ENCODE peak calls at places on chromosomes 13 and 19, in eight cellular contexts. Y, Q, E, C, R, N, O and U are unnamed samples.

GRCh38 chr19:38944981-38945506 is 14.3 kb downstream of the MRPS12 start:
- DNase-seq in Y (no peak), Q (no peak), E (no peak), C (no peak), R (no peak), N (no peak), O (no peak), U (no peak)

GRCh38 chr19:58386166-58386575 is 898 bp upstream of the RPS5 start:
- DNase-seq in Y (no peak), Q (no peak), E (no peak), C (no peak), R (no peak), N (no peak), O (no peak), U (no peak)

GRCh38 chr13:76049397-76049746 is 413.2 kb downstream of the LMO7 start:
- DNase-seq in Y (no peak), Q (no peak), E (no peak), C (no peak), R (no peak), N (no peak), O (no peak), U (no peak)

GRCh38 chr19:458091-459042 is 2.5 kb downstream of the SHC2 start:
- DNase-seq in Y (no peak), Q (no peak), E (no peak), C (no peak), R (peak; percentile 34), N (no peak), O (no peak), U (no peak)

GRCh38 chr13:66624302-66624701 is 605.8 kb downstream of the PCDH9 start:
- DNase-seq in Y (no peak), Q (no peak), E (no peak), C (no peak), R (no peak), N (no peak), O (no peak), U (no peak)

GRCh38 chr13:102097708-102098107 is 304.1 kb downstream of the FGF14 start:
- DNase-seq in Y (no peak), Q (no peak), E (no peak), C (no peak), R (no peak), N (no peak), O (no peak), U (no peak)

GRCh38 chr19:4456566-4456842 is 1.1 kb downstream of the UBXN6 start:
- DNase-seq in Y (no peak), Q (peak; percentile 80), E (peak; percentile 63), C (peak; percentile 55), R (no peak), N (peak; percentile 63), O (no peak), U (no peak)

GRCh38 chr13:36431204-36432105 is 840 bp upstream of the CCNA1 start:
- DNase-seq in Y (no peak), Q (no peak), E (no peak), C (peak; percentile 27), R (no peak), N (no peak), O (no peak), U (no peak)

GRCh38 chr13:31121327-31122140 is 40.2 kb downstream of the HSPH1 start:
- DNase-seq in Y (no peak), Q (no peak), E (no peak), C (no peak), R (no peak), N (peak; percentile 13), O (no peak), U (no peak)

GRCh38 chr13:21230516-21230915 is 54.1 kb downstream of the MRPL57 start:
- DNase-seq in Y (no peak), Q (no peak), E (no peak), C (no peak), R (no peak), N (no peak), O (no peak), U (no peak)

GRCh38 chr13:61954092-61954491 is 538.4 kb upstream of the PCDH20 start:
- DNase-seq in Y (no peak), Q (no peak), E (no peak), C (no peak), R (no peak), N (peak; percentile 60), O (no peak), U (no peak)

GRCh38 chr13:109214393-109214792 is 572.0 kb downstream of the IRS2 start:
- DNase-seq in Y (no peak), Q (no peak), E (no peak), C (no peak), R (no peak), N (no peak), O (no peak), U (no peak)

GRCh38 chr13:43984292-43984691 is 104.6 kb downstream of the LACC1 start:
- DNase-seq in Y (no peak), Q (no peak), E (no peak), C (no peak), R (no peak), N (no peak), O (no peak), U (no peak)

GRCh38 chr19:38735257-38735686 is 9.0 kb downstream of the CAPN12 start:
- DNase-seq in Y (no peak), Q (peak; percentile 66), E (no peak), C (no peak), R (no peak), N (no peak), O (peak; percentile 51), U (no peak)

GRCh38 chr19:51108066-51108804 is at the start of gene CTU1:
- DNase-seq in Y (peak; percentile 92), Q (peak; percentile 99), E (peak; percentile 100), C (peak; percentile 99), R (peak; percentile 99), N (peak; percentile 99), O (peak; percentile 98), U (peak; percentile 99)
- TF ChIP-seq POLR2A in Y (no peak), Q (peak; percentile 38), E (peak; percentile 14), C (no peak), R (peak; percentile 61), N (peak; percentile 89), O (peak; percentile 39), U (peak; percentile 63)

GRCh38 chr19:49152218-49152550 is 3.0 kb downstream of the HRC start:
- DNase-seq in Y (no peak), Q (no peak), E (no peak), C (no peak), R (no peak), N (no peak), O (no peak), U (no peak)
- H3K27me3 ChIP-seq in Y (no peaks in the 10 kb centered on the region), Q (no peaks in the 10 kb centered on the region), E (no peaks in the 10 kb centered on the region), C (no peaks in the 10 kb centered on the region), R (no peaks in the 10 kb centered on the region), N (peaks cover 4% of the 10 kb centered on the region), O (no peaks in the 10 kb centered on the region), U (no peaks in the 10 kb centered on the region)

DNA sequence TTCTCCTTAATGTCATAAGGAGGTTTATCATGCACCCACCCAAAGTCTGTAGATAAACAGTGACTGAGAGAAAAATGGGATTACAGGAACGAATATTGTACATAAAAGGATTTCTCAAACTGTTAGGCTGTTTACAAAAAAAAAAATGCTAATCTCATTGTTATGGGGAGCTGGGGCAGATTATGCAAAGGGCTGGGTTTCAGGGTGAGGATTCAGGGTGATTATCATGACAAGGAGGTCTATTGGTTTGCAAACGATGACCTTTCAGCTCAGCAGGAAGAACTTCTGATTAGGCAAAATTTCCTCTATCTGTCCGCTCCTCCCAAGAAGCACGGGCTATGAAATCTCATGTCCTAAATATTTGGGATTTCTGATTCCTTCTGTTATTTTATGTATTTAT is 41.4 kb downstream of the NLRP12 start:
- DNase-seq in Y (no peak), Q (no peak), E (no peak), C (no peak), R (no peak), N (no peak), O (no peak), U (no peak)
- H3K27ac ChIP-seq in Y (no peak overlapping the region), Q (no peak overlapping the region), E (no peak overlapping the region), C (no peak overlapping the region), R (no peak overlapping the region), N (no peak overlapping the region), O (no peak overlapping the region), U (no peak overlapping the region)

GRCh38 chr19:6739884-6740588 is 556 bp downstream of the TRIP10 start:
- DNase-seq in Y (no peak), Q (no peak), E (no peak), C (peak; percentile 51), R (peak; percentile 63), N (peak; percentile 38), O (peak; percentile 34), U (peak; percentile 92)

GRCh38 chr19:6737873-6738725 is 719 bp upstream of the GPR108 start:
- DNase-seq in Y (peak; percentile 96), Q (peak; percentile 100), E (peak; percentile 99), C (peak; percentile 96), R (peak; percentile 83), N (peak; percentile 77), O (peak; percentile 97), U (peak; percentile 92)

GRCh38 chr19:6737284-6737872 is at the start of gene GPR108:
- DNase-seq in Y (peak; percentile 99), Q (peak; percentile 100), E (peak; percentile 100), C (peak; percentile 99), R (peak; percentile 100), N (peak; percentile 100), O (peak; percentile 99), U (peak; percentile 100)

GRCh38 chr19:6739390-6739883 is at the start of gene TRIP10:
- DNase-seq in Y (peak; percentile 85), Q (peak; percentile 94), E (peak; percentile 93), C (peak; percentile 90), R (peak; percentile 87), N (peak; percentile 66), O (peak; percentile 87), U (peak; percentile 74)

DNA sequence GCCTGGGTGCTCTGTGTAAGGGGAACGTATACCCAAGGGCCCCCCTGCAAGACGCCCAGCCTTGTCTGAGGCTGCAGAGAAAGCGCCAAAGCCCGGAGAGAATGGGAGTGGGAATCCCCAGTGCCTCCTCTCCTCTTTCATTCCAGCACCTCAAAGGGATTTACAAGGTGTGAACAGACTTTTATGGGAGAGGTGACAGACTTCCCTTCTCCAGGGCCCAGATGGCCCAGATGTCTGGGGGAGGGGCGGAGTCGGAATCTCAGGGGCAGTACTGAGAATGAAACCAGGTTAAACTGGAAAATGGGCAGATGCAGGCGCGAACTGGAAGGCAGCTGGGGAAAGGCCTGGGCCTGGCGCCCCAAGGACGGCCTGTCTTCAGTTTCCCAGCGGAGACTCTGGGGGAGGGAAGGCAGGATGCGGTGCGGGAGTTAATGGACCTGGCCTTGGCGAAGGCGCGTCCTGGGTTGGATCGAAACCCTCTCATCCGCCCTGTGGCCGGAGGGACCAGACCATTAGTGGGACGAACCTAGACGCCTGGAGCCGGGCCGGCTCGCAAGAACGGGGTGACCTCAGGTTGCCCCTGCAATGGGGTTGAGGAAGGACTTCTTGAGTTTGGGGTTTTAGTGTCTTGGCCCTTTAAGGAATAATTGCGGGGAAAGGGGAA is 622 bp upstream of the TRIP10 start:
- DNase-seq in Y (no peak), Q (peak; percentile 81), E (peak; percentile 61), C (no peak), R (peak; percentile 60), N (no peak), O (peak; percentile 32), U (no peak)
- TF ChIP-seq POLR2A in Y (no peak), Q (no peak), E (no peak), C (no peak), R (no peak), N (no peak), O (no peak), U (no peak)